ENCODE peak calls at places on chromosomes 2 and 18, in nine cellular contexts. J is type B pancreatic cell, W is K562, Y is HCT116, P is psoas muscle, C is osteocyte, E is heart right ventricle, M is H9, D is lower lobe of right lung. S is an unnamed sample.

GRCh38 chr2:236168110-236169067 is at the start of gene GBX2:
- DNase-seq in J (peak), E (no peak), C (peak), W (peak), P (peak), D (no peak), Y (peak), M (peak), S (no peak)

GRCh38 chr2:201798252-201798918 is 8.0 kb upstream of the CDK15 start:
- DNase-seq in W (no peak), J (no peak), E (no peak), P (no peak), D (no peak), Y (no peak), M (no peak), C (no peak), S (no peak)

GRCh38 chr2:238158807-238159539 is at the start of gene ERFE:
- DNase-seq in W (peak), C (no peak), M (peak), Y (no peak), P (peak), D (no peak), E (peak), J (no peak), S (no peak)

GRCh38 chr2:48530033-48530804 is at the start of gene STON1:
- DNase-seq in E (peak), C (peak), J (peak), W (peak), M (peak), Y (no peak), D (peak), P (peak), S (no peak)

GRCh38 chr2:152715854-152716428 is 1.3 kb downstream of the PRPF40A start:
- DNase-seq in J (no peak), Y (peak), C (no peak), W (no peak), E (no peak), D (no peak), M (peak), P (no peak), S (no peak)

GRCh38 chr2:46009772-46010171 is 287.4 kb upstream of the EPAS1 start:
- DNase-seq in D (no peak), J (no peak), P (no peak), C (no peak), Y (no peak), W (no peak), E (no peak), M (no peak), S (no peak)

GRCh38 chr2:238663586-238663985 is 184.3 kb upstream of the TWIST2 start:
- DNase-seq in P (no peak), Y (no peak), J (no peak), W (no peak), M (no peak), C (peak), E (no peak), D (no peak), S (no peak)

GRCh38 chr2:16665746-16666452 is at the start of gene CYRIA:
- DNase-seq in J (no peak), M (peak), Y (no peak), C (no peak), E (peak), W (peak), P (peak), D (peak), S (peak)

GRCh38 chr2:27844821-27845255 is 45.3 kb downstream of the RBKS start:
- DNase-seq in M (no peak), Y (no peak), C (no peak), W (no peak), P (no peak), D (no peak), E (no peak), J (no peak), S (no peak)

GRCh38 chr18:12455511-12455910 is 47.8 kb downstream of the PRELID3A start:
- DNase-seq in M (no peak), Y (no peak), W (no peak), P (no peak), E (no peak), D (no peak), J (no peak), C (peak), S (no peak)

GRCh38 chr2:165455940-165456479 is 13.5 kb upstream of the CSRNP3 start:
- DNase-seq in Y (no peak), M (no peak), W (no peak), P (no peak), J (no peak), C (no peak), E (no peak), D (no peak), S (no peak)

GRCh38 chr18:22734103-22734661 is 198.9 kb upstream of the RBBP8 start:
- DNase-seq in C (no peak), D (no peak), J (no peak), W (no peak), M (no peak), Y (no peak), E (no peak), P (no peak), S (no peak)

GRCh38 chr2:34254272-34254882 is 655.3 kb upstream of the FAM98A start:
- DNase-seq in D (no peak), C (no peak), W (no peak), M (no peak), P (no peak), E (no peak), J (no peak), Y (no peak), S (no peak)

GRCh38 chr2:172931923-172932520 is 143.6 kb upstream of the MAP3K20 start:
- DNase-seq in J (no peak), D (peak), W (peak), C (no peak), E (peak), M (no peak), P (peak), Y (peak), S (peak)

GRCh38 chr2:231200805-231201474 is 2.5 kb downstream of the ARMC9 start:
- DNase-seq in C (no peak), P (no peak), J (no peak), E (no peak), D (no peak), Y (no peak), W (peak), M (no peak), S (no peak)

GRCh38 chr2:41930807-41931566 is 116.8 kb upstream of the PKDCC start:
- DNase-seq in Y (peak), M (no peak), E (no peak), P (no peak), W (no peak), J (no peak), D (no peak), C (no peak), S (no peak)

GRCh38 chr2:121297217-121297830 is 12.3 kb upstream of the TFCP2L1 start:
- DNase-seq in D (no peak), J (peak), M (peak), Y (peak), C (peak), W (peak), E (no peak), P (no peak), S (no peak)

GRCh38 chr2:88331239-88331638 is 121.3 kb downstream of the FOXI3 start:
- DNase-seq in P (no peak), W (no peak), E (no peak), C (no peak), J (no peak), D (no peak), M (no peak), Y (no peak), S (no peak)

GRCh38 chr2:196219686-196220085 is 48.3 kb upstream of the STK17B start:
- DNase-seq in M (no peak), J (no peak), D (no peak), Y (no peak), C (no peak), W (no peak), P (no peak), E (no peak), S (no peak)

GRCh38 chr2:192070099-192070498 is 124.6 kb downstream of the TMEFF2 start:
- DNase-seq in D (no peak), J (no peak), C (no peak), W (no peak), E (no peak), Y (no peak), M (no peak), P (no peak), S (no peak)

GRCh38 chr2:42567389-42567788 is 1.0 kb upstream of the MTA3 start:
- DNase-seq in D (no peak), W (no peak), M (no peak), P (no peak), J (no peak), E (no peak), Y (no peak), C (no peak), S (no peak)

GRCh38 chr18:74901347-74902169 is 303.9 kb downstream of the ZNF407 start:
- DNase-seq in Y (no peak), D (no peak), C (no peak), W (no peak), M (no peak), E (no peak), J (no peak), P (no peak), S (no peak)

GRCh38 chr2:61419129-61419528 is 51.8 kb downstream of the USP34 start:
- DNase-seq in W (no peak), P (no peak), D (no peak), C (no peak), E (no peak), Y (no peak), M (no peak), J (no peak), S (no peak)

GRCh38 chr18:8654482-8655451 is 45.5 kb downstream of the RAB12 start:
- DNase-seq in C (no peak), W (peak), Y (no peak), M (no peak), P (no peak), D (no peak), J (no peak), E (no peak), S (no peak)

GRCh38 chr2:98751748-98752147 is 20.8 kb upstream of the MGAT4A start:
- DNase-seq in J (no peak), Y (no peak), D (no peak), P (no peak), E (no peak), M (no peak), C (no peak), W (no peak), S (no peak)

GRCh38 chr2:224434618-224435017 is 32.7 kb upstream of the FAM124B start:
- DNase-seq in D (no peak), Y (no peak), W (no peak), C (no peak), M (no peak), J (no peak), P (no peak), E (no peak), S (no peak)

GRCh38 chr2:62536873-62537547 is 31.0 kb upstream of the TMEM17 start:
- DNase-seq in M (no peak), W (no peak), Y (no peak), J (no peak), D (no peak), P (no peak), E (no peak), C (no peak), S (no peak)

GRCh38 chr2:30582521-30582920 is 135.5 kb downstream of the LCLAT1 start:
- DNase-seq in M (no peak), D (no peak), C (no peak), Y (no peak), P (no peak), J (no peak), W (no peak), E (no peak), S (no peak)

GRCh38 chr2:178530128-178530527 is 49.9 kb downstream of the PLEKHA3 start:
- DNase-seq in M (no peak), C (no peak), P (no peak), Y (no peak), J (no peak), W (no peak), E (no peak), D (no peak), S (no peak)

DNA sequence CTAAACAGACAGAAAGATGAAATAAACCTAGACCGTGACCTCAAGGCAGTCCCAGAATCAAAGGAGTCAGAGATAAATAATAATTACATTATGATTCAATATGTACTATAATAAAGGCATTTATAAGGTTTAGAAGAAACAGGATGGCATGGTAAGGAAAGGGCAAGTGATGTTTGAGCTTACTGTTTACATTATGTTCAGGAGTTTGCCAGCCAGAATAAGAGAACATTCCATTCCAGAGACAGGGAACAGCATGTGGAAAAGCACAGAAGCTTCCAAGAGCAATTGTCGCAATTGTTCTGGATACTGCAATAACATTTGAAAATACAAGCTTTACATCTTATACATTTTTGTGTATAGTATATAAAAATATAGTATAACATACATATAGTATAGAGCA is 50.0 kb upstream of the FRZB start:
- DNase-seq in Y (no peak), J (no peak), P (no peak), C (no peak), W (no peak), E (no peak), D (no peak), M (no peak), S (no peak)
- TF ChIP-seq CTCF in Y (no peak), J (no peak), P (no peak), C (no peak), W (no peak), E (no peak), D (no peak), M (no peak), S (no peak)

GRCh38 chr2:148979919-148980277 is 58.6 kb upstream of the LYPD6B start:
- DNase-seq in D (no peak), M (no peak), J (no peak), C (no peak), Y (no peak), W (no peak), P (no peak), E (no peak), S (no peak)

GRCh38 chr2:148981350-148981749 is 57.1 kb upstream of the LYPD6B start:
- DNase-seq in P (no peak), E (no peak), Y (peak), M (no peak), C (no peak), D (no peak), W (no peak), J (no peak), S (no peak)

GRCh38 chr2:148979164-148979918 is 59.2 kb upstream of the LYPD6B start:
- DNase-seq in D (no peak), J (no peak), W (no peak), Y (no peak), M (no peak), E (no peak), P (no peak), C (no peak), S (no peak)

GRCh38 chr2:148978736-148979135 is 59.8 kb upstream of the LYPD6B start:
- DNase-seq in C (no peak), Y (no peak), W (no peak), J (no peak), M (no peak), D (no peak), E (no peak), P (no peak), S (no peak)

DNA sequence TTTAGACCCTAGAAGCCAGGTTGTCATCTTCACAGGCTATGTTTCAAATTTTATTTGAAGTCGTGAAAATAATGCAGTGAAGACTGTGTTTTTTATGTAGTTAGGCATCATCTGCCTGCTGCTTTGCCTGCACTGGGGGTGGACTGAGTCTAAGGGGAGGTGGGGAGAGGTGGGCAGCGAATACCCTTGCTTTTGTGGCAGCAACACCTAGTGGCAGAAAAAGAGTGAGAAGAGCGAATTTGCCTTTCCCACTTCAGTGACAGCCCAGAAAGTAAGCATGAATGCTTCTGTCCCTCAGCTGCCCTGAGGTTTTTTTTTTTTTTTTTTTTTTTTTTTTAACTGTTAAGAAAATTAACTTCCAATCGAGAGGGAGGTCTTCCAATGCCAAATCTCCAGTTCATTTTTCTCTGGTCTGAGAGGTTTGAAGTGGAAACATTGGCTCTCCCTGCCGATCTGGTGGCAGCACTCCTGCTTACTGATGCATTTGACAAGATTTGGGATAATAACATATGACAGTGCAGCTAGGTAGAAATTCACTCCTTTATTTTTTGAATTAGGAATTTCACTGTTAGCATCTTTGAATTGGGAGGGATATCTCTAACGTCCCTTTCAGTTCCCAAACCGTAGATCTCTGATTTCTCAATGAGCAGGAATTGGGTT is 60.3 kb upstream of the LYPD6B start:
- DNase-seq in P (no peak), M (no peak), Y (no peak), J (no peak), D (no peak), W (no peak), C (no peak), E (no peak), S (no peak)
- TF ChIP-seq CTCF in P (no peak), M (peak), Y (no peak), J (peak), D (no peak), W (no peak), C (peak), E (no peak), S (no peak)

GRCh38 chr18:64116806-64117205 is 32.1 kb downstream of the LINC00305 start:
- DNase-seq in M (no peak), D (no peak), P (no peak), E (no peak), C (no peak), J (no peak), Y (no peak), W (no peak), S (no peak)

GRCh38 chr18:64115906-64116305 is 33.0 kb downstream of the LINC00305 start:
- DNase-seq in P (no peak), D (no peak), C (no peak), W (no peak), J (no peak), Y (no peak), E (no peak), M (no peak), S (no peak)

GRCh38 chr18:64119916-64120315 is 29.0 kb downstream of the LINC00305 start:
- DNase-seq in C (no peak), Y (no peak), P (no peak), D (no peak), W (no peak), E (no peak), M (no peak), J (no peak), S (no peak)
- TF ChIP-seq CTCF in C (peak), Y (no peak), P (no peak), D (no peak), W (no peak), E (peak), M (peak), J (peak), S (no peak)

GRCh38 chr2:73386342-73386868 is 769 bp downstream of the ALMS1 start:
- DNase-seq in D (no peak), Y (no peak), M (no peak), P (no peak), J (no peak), C (no peak), E (no peak), W (no peak), S (no peak)

GRCh38 chr2:73383036-73383435 is 2.6 kb upstream of the ALMS1 start:
- DNase-seq in W (no peak), J (no peak), M (no peak), E (no peak), D (no peak), C (no peak), P (no peak), Y (no peak), S (no peak)

GRCh38 chr2:73386894-73387636 is 1.4 kb downstream of the ALMS1 start:
- DNase-seq in D (no peak), E (no peak), M (no peak), J (no peak), P (no peak), C (no peak), W (no peak), Y (no peak), S (no peak)

DNA sequence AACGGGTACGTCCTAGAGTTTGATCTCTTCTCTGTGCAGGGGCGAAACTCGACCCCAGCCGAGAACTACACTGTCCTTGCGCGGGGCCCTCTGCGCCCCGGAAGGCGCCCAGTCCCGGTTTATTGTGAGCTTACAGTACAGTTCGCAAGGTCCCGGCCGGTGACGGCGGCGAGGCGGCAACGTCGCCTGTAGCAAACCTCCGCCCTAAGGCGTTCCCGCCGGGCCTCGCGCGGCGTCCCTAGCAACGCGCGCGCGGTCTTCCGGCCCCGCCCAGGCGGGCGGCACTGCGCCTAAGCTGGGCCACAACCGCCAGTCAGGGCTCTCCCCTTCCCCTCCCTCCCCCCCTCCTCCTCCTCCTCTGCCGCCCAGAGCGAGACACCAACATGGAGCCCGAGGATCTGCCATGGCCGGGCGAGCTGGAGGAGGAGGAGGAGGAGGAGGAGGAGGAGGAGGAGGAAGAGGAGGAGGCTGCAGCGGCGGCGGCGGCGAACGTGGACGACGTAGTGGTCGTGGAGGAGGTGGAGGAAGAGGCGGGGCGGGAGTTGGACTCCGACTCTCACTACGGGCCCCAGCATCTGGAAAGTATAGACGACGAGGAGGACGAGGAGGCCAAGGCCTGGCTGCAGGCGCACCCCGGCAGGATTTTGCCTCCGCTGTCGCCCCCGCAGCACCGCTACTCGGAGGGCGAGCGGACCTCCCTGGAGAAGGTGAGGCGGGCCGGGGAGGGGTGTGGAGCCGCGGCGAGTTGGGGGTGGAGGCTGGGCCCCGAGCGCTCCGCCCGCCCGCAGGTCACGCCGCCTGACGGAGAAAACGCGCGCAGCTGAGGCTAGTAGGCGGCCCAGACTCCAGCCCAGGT is at the start of gene ALMS1:
- DNase-seq in P (peak), E (peak), W (peak), D (peak), C (peak), M (peak), J (peak), Y (peak), S (peak)
- TF ChIP-seq CTCF in P (no peak), E (peak), W (peak), D (peak), C (peak), M (peak), J (peak), Y (peak), S (no peak)

GRCh38 chr2:217477583-217477982 is 525.2 kb downstream of the TNS1 start:
- DNase-seq in Y (no peak), D (no peak), J (no peak), P (no peak), W (no peak), M (peak), E (no peak), C (no peak), S (no peak)
- TF ChIP-seq CTCF in Y (no peak), D (no peak), J (no peak), P (no peak), W (no peak), M (peak), E (no peak), C (no peak), S (no peak)

DNA sequence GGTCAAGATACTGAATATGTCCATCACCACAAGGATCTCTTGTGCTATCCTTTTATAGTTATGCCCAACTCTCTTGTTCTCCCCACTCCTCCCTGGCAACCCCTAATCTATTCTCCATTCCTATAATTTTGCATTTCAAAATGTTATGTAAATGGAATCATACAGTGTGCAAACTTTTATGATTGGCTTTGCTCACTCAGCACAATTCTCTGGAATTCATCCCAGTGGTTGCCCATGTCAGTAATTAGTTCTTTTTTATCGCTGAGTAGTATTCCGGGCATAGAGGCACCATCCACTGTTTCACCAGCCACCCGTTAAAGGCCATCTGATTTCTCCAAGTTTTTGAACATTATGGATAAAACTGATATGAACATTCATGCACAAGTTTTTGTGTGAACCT is 38.4 kb upstream of the RNF149 start:
- DNase-seq in E (no peak), D (no peak), J (no peak), C (no peak), Y (no peak), W (no peak), P (no peak), M (no peak), S (no peak)
- TF ChIP-seq CTCF in E (no peak), D (no peak), J (no peak), C (no peak), Y (no peak), W (no peak), P (no peak), M (no peak), S (no peak)

S was measured in CD14-positive monocyte.